ENCODE peak calls at places on chromosome 2, in four cellular contexts. E, X, M and T are unnamed samples.

GRCh38 chr2:30072250-30072842 is 74.5 kb upstream of the YPEL5 start:
- DNase-seq in M (peak; percentile 83), X (peak; percentile 83), E (peak; percentile 72), T (peak; percentile 88)

GRCh38 chr2:60947056-60947455 is 65.7 kb downstream of the REL start:
- DNase-seq in X (no peak), E (no peak), M (no peak), T (no peak)

GRCh38 chr2:56519806-56520205 is 336.0 kb downstream of the CCDC85A start:
- DNase-seq in E (no peak), M (no peak), X (no peak), T (no peak)

GRCh38 chr2:53631313-53632125 is 136.1 kb upstream of the CHAC2 start:
- DNase-seq in E (no peak), M (no peak), X (no peak), T (no peak)

GRCh38 chr2:175964195-175964594 is 37.9 kb downstream of the LNPK start:
- DNase-seq in X (no peak), M (no peak), E (no peak), T (no peak)

GRCh38 chr2:69694894-69695849 is 46.8 kb upstream of the ANXA4 start:
- DNase-seq in X (no peak), E (peak; percentile 91), M (no peak), T (no peak)

GRCh38 chr2:133569416-133569815 is 1.2 kb upstream of the NCKAP5 start:
- DNase-seq in E (peak; percentile 53), X (no peak), M (no peak), T (no peak)

GRCh38 chr2:12930382-12930781 is 213.6 kb downstream of the TRIB2 start:
- DNase-seq in M (no peak), E (no peak), X (no peak), T (no peak)

GRCh38 chr2:149164296-149164695 is 125.8 kb downstream of the LYPD6B start:
- DNase-seq in M (no peak), X (no peak), E (no peak), T (no peak)

GRCh38 chr2:144004742-144005141 is 515.2 kb downstream of the ZEB2 start:
- DNase-seq in E (no peak), X (no peak), M (no peak), T (peak; percentile 11)

GRCh38 chr2:169480079-169480465 is 778 bp downstream of the BBS5 start:
- DNase-seq in X (no peak), M (no peak), E (peak; percentile 10), T (peak; percentile 11)

GRCh38 chr2:12119841-12120240 is 373.4 kb downstream of the LPIN1 start:
- DNase-seq in X (no peak), E (peak; percentile 60), M (no peak), T (no peak)

DNA sequence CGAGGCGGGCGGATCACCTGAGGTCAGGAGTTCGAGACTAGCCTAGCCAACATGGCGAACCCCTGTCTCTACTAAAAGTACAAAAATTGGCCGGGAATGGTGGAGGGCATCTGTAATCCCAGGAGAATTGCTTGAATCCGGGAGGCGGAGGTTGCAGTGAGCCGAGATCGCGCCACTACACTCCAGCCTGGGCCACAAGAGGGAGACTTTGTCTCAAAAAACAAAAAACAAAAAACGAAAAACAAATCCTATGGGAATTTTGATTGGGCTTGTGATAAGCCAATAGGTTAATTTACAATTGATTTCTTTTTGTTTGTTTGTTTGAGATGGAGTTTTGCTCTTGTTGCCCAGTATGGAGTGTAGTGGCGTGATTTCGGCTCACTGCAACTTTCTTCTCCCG is 24.2 kb upstream of the TOGARAM2 start:
- DNase-seq in M (peak; percentile 44), E (no peak), X (peak; percentile 57), T (peak; percentile 57)
- H3K9ac ChIP-seq in M (no peak overlapping the region), E (no peak overlapping the region), X (no peak overlapping the region), T (no peak overlapping the region)

GRCh38 chr2:142981069-142981378 is 103.6 kb downstream of the KYNU start:
- DNase-seq in E (no peak), M (no peak), X (no peak), T (no peak)
- H4K5ac ChIP-seq in E (no peak overlapping the region), M (no peak overlapping the region), X (no peak overlapping the region), T (no peak overlapping the region)

GRCh38 chr2:81481242-81481993 is 1176.9 kb upstream of the LRRTM1 start:
- DNase-seq in E (no peak), M (peak; percentile 39), X (no peak), T (no peak)

GRCh38 chr2:81483254-81483653 is 1178.7 kb upstream of the LRRTM1 start:
- DNase-seq in E (no peak), X (no peak), M (no peak), T (no peak)

DNA sequence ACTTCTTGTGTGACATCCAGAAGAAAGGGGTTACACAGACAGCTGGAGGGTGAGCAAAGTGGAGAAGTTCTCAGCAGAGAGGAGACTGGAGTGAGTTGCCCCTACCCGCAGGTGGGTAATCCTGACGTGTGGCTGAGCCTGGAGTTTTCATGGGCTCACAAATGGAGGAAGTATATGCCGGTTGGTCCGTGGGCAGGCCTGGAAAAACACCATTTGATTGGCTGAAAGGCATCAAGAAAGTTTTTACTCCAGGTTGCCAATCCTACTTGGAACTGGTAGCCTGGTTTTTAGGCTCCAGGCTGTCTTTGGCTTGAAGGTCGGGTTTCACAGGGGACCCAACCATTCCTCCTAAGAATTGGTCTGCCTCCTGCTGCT is 1177.4 kb upstream of the LRRTM1 start:
- DNase-seq in M (no peak), E (no peak), X (no peak), T (peak; percentile 8)
- H3K9ac ChIP-seq in M (no peak overlapping the region), E (no peak overlapping the region), X (no peak overlapping the region), T (no peak overlapping the region)

DNA sequence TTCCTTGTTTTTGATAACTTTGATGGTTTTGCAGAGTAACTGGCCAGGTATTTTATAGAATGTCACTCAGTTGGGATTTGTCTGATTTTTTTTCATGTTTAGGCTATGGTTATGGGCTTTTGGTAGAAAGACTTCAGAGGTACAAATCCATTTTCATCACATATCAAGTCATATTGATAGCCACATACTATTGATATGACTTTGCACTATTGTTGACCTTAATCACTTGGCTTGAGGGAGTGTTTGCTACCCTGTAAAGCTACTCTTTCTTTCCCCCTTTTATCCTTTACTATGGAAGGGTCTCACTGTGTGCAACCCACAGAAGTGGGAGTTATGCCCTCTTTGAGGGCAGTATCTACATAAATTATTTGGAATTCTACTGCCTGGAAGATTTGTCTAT is 109.8 kb downstream of the BABAM2 start:
- DNase-seq in X (no peak), M (no peak), E (no peak), T (no peak)
- H4K5ac ChIP-seq in X (no peak overlapping the region), M (no peak overlapping the region), E (no peak overlapping the region), T (no peak overlapping the region)